ENCODE peak calls at places on chromosomes 2 and 18, in eight cellular contexts. One of them, this sample, is unnamed.

GRCh38 chr2:6352906-6353515 is 512.7 kb downstream of the CMPK2 start:
- DNase-seq in AG10803: peak
- DNase-seq in body of pancreas: peak
- DNase-seq in skeletal muscle cell: no peak
- DNase-seq in NB4: peak
- DNase-seq in testis: peak
- DNase-seq in mammary epithelial cell: no peak
- DNase-seq in pancreas: peak
- DNase-seq in this sample: no peak

GRCh38 chr2:235940330-235940729 is 227.9 kb downstream of the GBX2 start:
- DNase-seq in AG10803: peak
- DNase-seq in body of pancreas: no peak
- DNase-seq in skeletal muscle cell: peak
- DNase-seq in NB4: peak
- DNase-seq in testis: no peak
- DNase-seq in mammary epithelial cell: no peak
- DNase-seq in pancreas: peak
- DNase-seq in this sample: peak

GRCh38 chr2:23901966-23902942 is 24.7 kb downstream of the ATAD2B start:
- DNase-seq in AG10803: peak
- DNase-seq in body of pancreas: no peak
- DNase-seq in skeletal muscle cell: peak
- DNase-seq in NB4: peak
- DNase-seq in testis: no peak
- DNase-seq in mammary epithelial cell: peak
- DNase-seq in pancreas: no peak
- DNase-seq in this sample: peak

GRCh38 chr2:233395687-233396086 is 41.4 kb downstream of the DGKD start:
- DNase-seq in AG10803: no peak
- DNase-seq in body of pancreas: no peak
- DNase-seq in skeletal muscle cell: no peak
- DNase-seq in NB4: no peak
- DNase-seq in testis: no peak
- DNase-seq in mammary epithelial cell: no peak
- DNase-seq in pancreas: no peak
- DNase-seq in this sample: no peak

GRCh38 chr2:209864716-209865295 is 93.2 kb downstream of the UNC80 start:
- DNase-seq in AG10803: no peak
- DNase-seq in body of pancreas: no peak
- DNase-seq in skeletal muscle cell: no peak
- DNase-seq in NB4: no peak
- DNase-seq in testis: no peak
- DNase-seq in mammary epithelial cell: no peak
- DNase-seq in pancreas: no peak
- DNase-seq in this sample: no peak

GRCh38 chr18:26312196-26312595 is 86.0 kb downstream of the TAF4B start:
- DNase-seq in AG10803: no peak
- DNase-seq in body of pancreas: no peak
- DNase-seq in skeletal muscle cell: no peak
- DNase-seq in NB4: no peak
- DNase-seq in testis: no peak
- DNase-seq in mammary epithelial cell: no peak
- DNase-seq in pancreas: no peak
- DNase-seq in this sample: no peak

GRCh38 chr2:15223887-15224286 is 337.2 kb downstream of the NBAS start:
- DNase-seq in AG10803: peak
- DNase-seq in body of pancreas: no peak
- DNase-seq in skeletal muscle cell: peak
- DNase-seq in NB4: peak
- DNase-seq in testis: no peak
- DNase-seq in mammary epithelial cell: peak
- DNase-seq in pancreas: no peak
- DNase-seq in this sample: peak

GRCh38 chr2:174561283-174562275 is 36.0 kb downstream of the WIPF1 start:
- DNase-seq in AG10803: peak
- DNase-seq in body of pancreas: peak
- DNase-seq in skeletal muscle cell: peak
- DNase-seq in NB4: no peak
- DNase-seq in testis: peak
- DNase-seq in mammary epithelial cell: no peak
- DNase-seq in pancreas: peak
- DNase-seq in this sample: peak

GRCh38 chr2:38155-38554 is 8.2 kb downstream of the FAM110C start:
- DNase-seq in AG10803: no peak
- DNase-seq in body of pancreas: no peak
- DNase-seq in skeletal muscle cell: no peak
- DNase-seq in NB4: no peak
- DNase-seq in testis: no peak
- DNase-seq in mammary epithelial cell: peak
- DNase-seq in pancreas: no peak
- DNase-seq in this sample: no peak

GRCh38 chr2:96533292-96534073 is 3.1 kb upstream of the ARID5A start:
- DNase-seq in AG10803: peak
- DNase-seq in body of pancreas: peak
- DNase-seq in skeletal muscle cell: peak
- DNase-seq in NB4: peak
- DNase-seq in testis: peak
- DNase-seq in mammary epithelial cell: peak
- DNase-seq in pancreas: no peak
- DNase-seq in this sample: peak

GRCh38 chr2:96535331-96535730 is 1.2 kb upstream of the ARID5A start:
- DNase-seq in AG10803: no peak
- DNase-seq in body of pancreas: no peak
- DNase-seq in skeletal muscle cell: no peak
- DNase-seq in NB4: no peak
- DNase-seq in testis: no peak
- DNase-seq in mammary epithelial cell: no peak
- DNase-seq in pancreas: no peak
- DNase-seq in this sample: no peak

GRCh38 chr2:96532641-96533291 is 3.8 kb upstream of the ARID5A start:
- DNase-seq in AG10803: no peak
- DNase-seq in body of pancreas: no peak
- DNase-seq in skeletal muscle cell: no peak
- DNase-seq in NB4: no peak
- DNase-seq in testis: no peak
- DNase-seq in mammary epithelial cell: no peak
- DNase-seq in pancreas: no peak
- DNase-seq in this sample: no peak

GRCh38 chr2:96534701-96535181 is 1.8 kb upstream of the ARID5A start:
- DNase-seq in AG10803: no peak
- DNase-seq in body of pancreas: no peak
- DNase-seq in skeletal muscle cell: no peak
- DNase-seq in NB4: no peak
- DNase-seq in testis: no peak
- DNase-seq in mammary epithelial cell: peak
- DNase-seq in pancreas: no peak
- DNase-seq in this sample: no peak

GRCh38 chr2:96534131-96534530 is 2.4 kb upstream of the ARID5A start:
- DNase-seq in AG10803: no peak
- DNase-seq in body of pancreas: no peak
- DNase-seq in skeletal muscle cell: no peak
- DNase-seq in NB4: no peak
- DNase-seq in testis: peak
- DNase-seq in mammary epithelial cell: no peak
- DNase-seq in pancreas: no peak
- DNase-seq in this sample: no peak
- H3K4me3 ChIP-seq in AG10803: no peak
- H3K4me3 ChIP-seq in body of pancreas: no peak
- H3K4me3 ChIP-seq in skeletal muscle cell: no peak
- H3K4me3 ChIP-seq in NB4: no peak
- H3K4me3 ChIP-seq in testis: no peak
- H3K4me3 ChIP-seq in mammary epithelial cell: no peak
- H3K4me3 ChIP-seq in pancreas: no peak
- H3K4me3 ChIP-seq in this sample: no peak

GRCh38 chr2:118224888-118225264 is 136.6 kb downstream of the INSIG2 start:
- DNase-seq in AG10803: no peak
- DNase-seq in body of pancreas: no peak
- DNase-seq in skeletal muscle cell: no peak
- DNase-seq in NB4: peak
- DNase-seq in testis: peak
- DNase-seq in mammary epithelial cell: no peak
- DNase-seq in pancreas: no peak
- DNase-seq in this sample: no peak
- H3K4me3 ChIP-seq in AG10803: no peak
- H3K4me3 ChIP-seq in body of pancreas: no peak
- H3K4me3 ChIP-seq in skeletal muscle cell: no peak
- H3K4me3 ChIP-seq in NB4: no peak
- H3K4me3 ChIP-seq in testis: peak
- H3K4me3 ChIP-seq in mammary epithelial cell: no peak
- H3K4me3 ChIP-seq in pancreas: no peak
- H3K4me3 ChIP-seq in this sample: no peak

GRCh38 chr2:104853926-104854506 is at the start of gene POU3F3:
- DNase-seq in AG10803: peak
- DNase-seq in body of pancreas: no peak
- DNase-seq in skeletal muscle cell: peak
- DNase-seq in NB4: peak
- DNase-seq in testis: peak
- DNase-seq in mammary epithelial cell: no peak
- DNase-seq in pancreas: peak
- DNase-seq in this sample: no peak

GRCh38 chr2:104851236-104852160 is 2.4 kb upstream of the POU3F3 start:
- DNase-seq in AG10803: no peak
- DNase-seq in body of pancreas: no peak
- DNase-seq in skeletal muscle cell: no peak
- DNase-seq in NB4: no peak
- DNase-seq in testis: no peak
- DNase-seq in mammary epithelial cell: no peak
- DNase-seq in pancreas: no peak
- DNase-seq in this sample: no peak

GRCh38 chr2:104854507-104855173 is 725 bp downstream of the POU3F3 start:
- DNase-seq in AG10803: no peak
- DNase-seq in body of pancreas: no peak
- DNase-seq in skeletal muscle cell: no peak
- DNase-seq in NB4: no peak
- DNase-seq in testis: no peak
- DNase-seq in mammary epithelial cell: no peak
- DNase-seq in pancreas: no peak
- DNase-seq in this sample: no peak

GRCh38 chr2:104852161-104852689 is 1.7 kb upstream of the POU3F3 start:
- DNase-seq in AG10803: no peak
- DNase-seq in body of pancreas: no peak
- DNase-seq in skeletal muscle cell: no peak
- DNase-seq in NB4: peak
- DNase-seq in testis: no peak
- DNase-seq in mammary epithelial cell: no peak
- DNase-seq in pancreas: no peak
- DNase-seq in this sample: no peak

DNA sequence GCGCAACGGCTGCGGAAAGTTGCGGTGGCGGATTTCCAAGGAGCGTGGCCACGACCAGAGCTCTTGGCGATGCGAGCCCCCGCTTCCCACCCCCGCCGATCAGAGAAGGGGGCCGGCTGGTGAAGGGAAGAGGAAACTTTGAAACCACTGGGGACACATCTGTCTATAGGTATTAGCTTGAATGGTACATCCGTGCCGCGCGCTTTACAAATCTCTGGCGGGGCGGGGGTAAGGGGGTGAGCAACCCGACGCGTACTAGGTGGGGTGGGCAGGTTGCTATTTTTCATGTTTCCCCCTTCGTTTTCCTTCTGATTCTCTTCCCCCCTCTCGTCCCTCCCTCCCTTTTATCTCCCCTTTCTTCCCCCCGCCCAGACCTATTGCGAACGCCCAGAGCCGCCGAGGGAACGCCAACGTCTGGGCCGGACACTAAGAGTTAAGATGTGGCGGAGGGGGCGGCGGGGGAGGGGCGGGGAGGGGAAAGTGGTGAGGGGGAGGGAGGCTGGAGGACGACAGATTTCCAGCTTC is 452 bp upstream of the POU3F3 start:
- DNase-seq in AG10803: no peak
- DNase-seq in body of pancreas: no peak
- DNase-seq in skeletal muscle cell: no peak
- DNase-seq in NB4: peak
- DNase-seq in testis: no peak
- DNase-seq in mammary epithelial cell: no peak
- DNase-seq in pancreas: no peak
- DNase-seq in this sample: no peak
- H3K4me3 ChIP-seq in AG10803: peak
- H3K4me3 ChIP-seq in body of pancreas: no peak
- H3K4me3 ChIP-seq in skeletal muscle cell: peak
- H3K4me3 ChIP-seq in NB4: no peak
- H3K4me3 ChIP-seq in testis: peak
- H3K4me3 ChIP-seq in mammary epithelial cell: no peak
- H3K4me3 ChIP-seq in pancreas: no peak
- H3K4me3 ChIP-seq in this sample: no peak

GRCh38 chr2:206983156-206983875 is 44.0 kb downstream of the CPO start:
- DNase-seq in AG10803: no peak
- DNase-seq in body of pancreas: no peak
- DNase-seq in skeletal muscle cell: peak
- DNase-seq in NB4: no peak
- DNase-seq in testis: no peak
- DNase-seq in mammary epithelial cell: peak
- DNase-seq in pancreas: no peak
- DNase-seq in this sample: no peak
- H3K4me3 ChIP-seq in AG10803: no peak
- H3K4me3 ChIP-seq in body of pancreas: no peak
- H3K4me3 ChIP-seq in skeletal muscle cell: no peak
- H3K4me3 ChIP-seq in NB4: no peak
- H3K4me3 ChIP-seq in testis: no peak
- H3K4me3 ChIP-seq in mammary epithelial cell: no peak
- H3K4me3 ChIP-seq in pancreas: no peak
- H3K4me3 ChIP-seq in this sample: no peak

DNA sequence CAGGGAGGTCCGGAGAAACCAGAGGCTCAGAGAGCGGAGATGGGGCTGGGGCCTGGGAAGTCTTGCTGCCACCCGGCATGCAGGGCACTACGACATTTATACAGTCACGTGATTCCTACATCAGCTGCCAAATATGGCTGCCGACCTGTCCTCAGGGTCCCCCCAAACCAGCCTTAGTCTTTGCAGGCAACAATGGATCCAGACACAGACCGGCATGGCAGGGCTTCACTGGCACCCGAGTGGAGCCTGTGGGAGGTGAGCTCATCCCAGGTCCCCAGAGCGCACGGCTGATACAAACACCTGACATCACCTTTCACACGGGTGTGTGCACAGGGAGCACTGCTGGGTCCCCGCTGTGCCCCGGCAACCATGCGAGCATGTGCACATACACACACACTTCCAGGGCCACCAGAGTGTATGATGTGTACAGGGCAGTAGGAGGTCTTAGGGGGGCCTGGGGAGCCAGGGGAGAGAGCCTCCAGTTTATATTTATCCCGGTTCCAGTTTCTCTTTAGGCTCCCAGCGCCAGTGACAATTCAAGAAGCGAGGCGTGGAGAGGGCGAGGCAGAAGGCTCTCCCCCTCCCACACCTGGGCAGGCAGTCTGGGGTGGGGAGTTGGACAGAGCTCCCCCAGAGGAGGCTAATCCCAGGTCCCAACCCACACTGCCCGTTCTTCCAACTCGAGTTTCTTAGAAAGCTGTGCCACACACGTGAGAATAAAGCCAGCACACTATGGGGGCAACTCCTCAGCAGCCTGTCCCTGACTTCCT is 2.7 kb downstream of the SEMA4C start:
- DNase-seq in AG10803: no peak
- DNase-seq in body of pancreas: no peak
- DNase-seq in skeletal muscle cell: no peak
- DNase-seq in NB4: no peak
- DNase-seq in testis: no peak
- DNase-seq in mammary epithelial cell: no peak
- DNase-seq in pancreas: no peak
- DNase-seq in this sample: no peak
- H3K4me3 ChIP-seq in AG10803: peak
- H3K4me3 ChIP-seq in body of pancreas: no peak
- H3K4me3 ChIP-seq in skeletal muscle cell: peak
- H3K4me3 ChIP-seq in NB4: peak
- H3K4me3 ChIP-seq in testis: no peak
- H3K4me3 ChIP-seq in mammary epithelial cell: peak
- H3K4me3 ChIP-seq in pancreas: no peak
- H3K4me3 ChIP-seq in this sample: peak

This sample was measured in AG09309.